ENCODE peak calls at places on chromosomes 11 and 22, in nine cellular contexts. One of them, this sample, is unnamed.

GRCh38 chr11:38005597-38005996 is 1407.6 kb upstream of the RAG2 start:
- DNase-seq in PC-3: no peak
- DNase-seq in GM23248: no peak
- DNase-seq in HepG2: no peak
- DNase-seq in HCT116: no peak
- DNase-seq in H1: no peak
- DNase-seq in mammary epithelial cell: no peak
- DNase-seq in MM.1S: no peak
- DNase-seq in fibroblast of lung: peak
- DNase-seq in this sample: no peak

GRCh38 chr22:20013382-20013871 is 3.2 kb downstream of the ARVCF start:
- DNase-seq in H1: peak
- DNase-seq in MM.1S: no peak
- DNase-seq in GM23248: peak
- DNase-seq in PC-3: no peak
- DNase-seq in HepG2: peak
- DNase-seq in mammary epithelial cell: no peak
- DNase-seq in fibroblast of lung: peak
- DNase-seq in HCT116: no peak
- DNase-seq in this sample: peak

GRCh38 chr11:9601041-9601875 is 27.8 kb downstream of the WEE1 start:
- DNase-seq in PC-3: no peak
- DNase-seq in HCT116: no peak
- DNase-seq in HepG2: no peak
- DNase-seq in mammary epithelial cell: peak
- DNase-seq in fibroblast of lung: peak
- DNase-seq in MM.1S: peak
- DNase-seq in H1: peak
- DNase-seq in GM23248: peak
- DNase-seq in this sample: no peak

GRCh38 chr22:17678817-17679385 is 40.3 kb downstream of the BCL2L13 start:
- DNase-seq in GM23248: no peak
- DNase-seq in fibroblast of lung: peak
- DNase-seq in HCT116: no peak
- DNase-seq in mammary epithelial cell: no peak
- DNase-seq in HepG2: no peak
- DNase-seq in MM.1S: no peak
- DNase-seq in H1: no peak
- DNase-seq in PC-3: no peak
- DNase-seq in this sample: no peak

GRCh38 chr22:39556970-39557811 is 13.4 kb upstream of the CACNA1I start:
- DNase-seq in GM23248: peak
- DNase-seq in PC-3: no peak
- DNase-seq in HepG2: no peak
- DNase-seq in HCT116: no peak
- DNase-seq in mammary epithelial cell: no peak
- DNase-seq in H1: no peak
- DNase-seq in MM.1S: no peak
- DNase-seq in fibroblast of lung: peak
- DNase-seq in this sample: peak

GRCh38 chr22:24421428-24421931 is 5.9 kb upstream of the ADORA2A start:
- DNase-seq in HCT116: peak
- DNase-seq in mammary epithelial cell: no peak
- DNase-seq in GM23248: no peak
- DNase-seq in PC-3: peak
- DNase-seq in H1: peak
- DNase-seq in HepG2: peak
- DNase-seq in MM.1S: peak
- DNase-seq in fibroblast of lung: no peak
- DNase-seq in this sample: peak

GRCh38 chr11:128575174-128575955 is 12.0 kb downstream of the ETS1 start:
- DNase-seq in HCT116: no peak
- DNase-seq in MM.1S: peak
- DNase-seq in mammary epithelial cell: no peak
- DNase-seq in GM23248: no peak
- DNase-seq in fibroblast of lung: no peak
- DNase-seq in PC-3: no peak
- DNase-seq in HepG2: no peak
- DNase-seq in H1: no peak
- DNase-seq in this sample: no peak

GRCh38 chr11:47328449-47329390 is 23.8 kb downstream of the MYBPC3 start:
- DNase-seq in fibroblast of lung: no peak
- DNase-seq in HCT116: no peak
- DNase-seq in mammary epithelial cell: no peak
- DNase-seq in MM.1S: no peak
- DNase-seq in PC-3: no peak
- DNase-seq in H1: no peak
- DNase-seq in GM23248: no peak
- DNase-seq in HepG2: no peak
- DNase-seq in this sample: no peak

GRCh38 chr11:17839973-17840611 is 105.5 kb downstream of the KCNC1 start:
- DNase-seq in mammary epithelial cell: peak
- DNase-seq in MM.1S: no peak
- DNase-seq in fibroblast of lung: peak
- DNase-seq in PC-3: peak
- DNase-seq in HCT116: no peak
- DNase-seq in HepG2: no peak
- DNase-seq in GM23248: no peak
- DNase-seq in H1: no peak
- DNase-seq in this sample: no peak

GRCh38 chr11:23455291-23455864 is 595.1 kb upstream of the CCDC179 start:
- DNase-seq in PC-3: no peak
- DNase-seq in HepG2: no peak
- DNase-seq in fibroblast of lung: no peak
- DNase-seq in MM.1S: no peak
- DNase-seq in HCT116: no peak
- DNase-seq in H1: no peak
- DNase-seq in GM23248: no peak
- DNase-seq in mammary epithelial cell: no peak
- DNase-seq in this sample: peak

DNA sequence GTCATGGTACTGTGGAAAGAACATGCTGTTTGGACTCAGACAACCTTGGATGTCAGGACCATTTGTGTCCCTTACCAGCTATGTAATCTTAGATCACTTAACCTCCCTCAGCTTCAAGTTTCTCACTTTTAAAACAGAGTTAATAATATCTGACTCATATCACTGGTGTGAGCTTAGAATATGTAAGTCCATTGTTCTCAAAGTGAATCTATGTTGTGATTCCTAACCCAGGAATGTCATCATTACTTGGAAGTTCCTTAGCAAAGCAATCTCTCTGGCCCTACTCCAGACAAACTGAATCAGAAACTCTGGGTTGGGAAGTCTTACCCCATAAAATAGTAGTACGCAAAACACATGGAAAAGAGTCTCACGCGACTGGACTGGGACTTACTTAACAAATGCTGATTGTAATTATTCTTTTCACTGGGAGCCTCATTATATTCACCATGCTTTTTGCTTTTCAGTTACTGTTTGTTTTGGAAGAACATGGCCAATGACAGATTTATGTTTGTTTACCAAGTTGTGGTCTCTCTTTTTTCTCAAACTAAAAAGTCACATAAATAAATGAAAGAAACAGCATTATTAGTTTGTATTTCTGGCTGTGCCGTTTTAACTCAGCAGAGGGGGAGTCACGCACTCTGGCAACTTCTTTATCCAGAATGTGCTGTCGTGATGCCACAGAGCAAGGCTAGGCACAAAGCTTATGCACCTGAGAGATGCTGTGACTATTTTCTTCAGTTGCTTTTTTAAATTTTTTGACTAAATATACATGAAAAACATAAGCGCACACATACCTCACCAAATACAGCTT is 217.7 kb upstream of the CTSC start:
- DNase-seq in HCT116: peak
- DNase-seq in fibroblast of lung: peak
- DNase-seq in GM23248: peak
- DNase-seq in MM.1S: no peak
- DNase-seq in mammary epithelial cell: peak
- DNase-seq in H1: no peak
- DNase-seq in PC-3: peak
- DNase-seq in HepG2: no peak
- DNase-seq in this sample: no peak
- H2AFZ ChIP-seq in HCT116: peak
- H2AFZ ChIP-seq in fibroblast of lung: no peak
- H2AFZ ChIP-seq in GM23248: no peak
- H2AFZ ChIP-seq in MM.1S: no peak
- H2AFZ ChIP-seq in mammary epithelial cell: peak
- H2AFZ ChIP-seq in H1: no peak
- H2AFZ ChIP-seq in PC-3: peak
- H2AFZ ChIP-seq in HepG2: no peak
- H2AFZ ChIP-seq in this sample: no peak

GRCh38 chr11:72244317-72245231 is 598 bp upstream of the PHOX2A start:
- DNase-seq in fibroblast of lung: no peak
- DNase-seq in MM.1S: no peak
- DNase-seq in GM23248: no peak
- DNase-seq in PC-3: no peak
- DNase-seq in H1: peak
- DNase-seq in mammary epithelial cell: no peak
- DNase-seq in HCT116: no peak
- DNase-seq in HepG2: no peak
- DNase-seq in this sample: peak
- TF ChIP-seq EZH2 in fibroblast of lung: peak
- TF ChIP-seq EZH2 in MM.1S: no peak
- TF ChIP-seq EZH2 in GM23248: peak
- TF ChIP-seq EZH2 in PC-3: no peak
- TF ChIP-seq EZH2 in H1: no peak
- TF ChIP-seq EZH2 in mammary epithelial cell: peak
- TF ChIP-seq EZH2 in HCT116: no peak
- TF ChIP-seq EZH2 in HepG2: peak
- TF ChIP-seq EZH2 in this sample: peak

DNA sequence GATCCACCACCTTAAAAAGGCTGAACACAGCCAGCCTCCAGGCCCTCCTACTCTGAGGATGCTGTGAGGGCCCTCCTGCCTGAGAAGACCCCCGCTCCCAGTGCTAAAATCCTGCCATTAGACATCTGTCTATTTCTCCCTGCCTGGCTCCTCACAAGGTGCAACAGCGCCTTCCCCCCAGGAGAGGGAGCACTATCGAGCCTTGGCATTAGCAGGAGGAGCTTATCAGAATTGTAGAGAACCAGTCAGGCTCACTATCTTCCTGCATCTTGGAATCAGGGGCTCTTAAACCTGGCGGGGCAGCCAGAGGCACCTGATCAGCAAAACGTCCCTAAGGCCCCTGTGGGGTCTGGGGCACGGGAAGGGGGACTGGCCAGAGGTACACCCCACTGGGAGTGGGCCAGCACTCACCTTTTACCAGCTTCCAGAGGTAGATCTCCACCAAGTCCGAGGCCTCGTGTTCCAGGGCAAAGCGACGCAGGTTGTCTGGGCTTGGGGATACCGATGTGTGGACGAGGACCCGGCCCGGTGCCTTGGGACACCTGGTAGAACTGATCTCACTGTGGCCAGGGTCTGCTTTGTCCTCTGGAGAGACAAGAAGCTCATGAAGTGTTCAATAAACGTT is 28.7 kb downstream of the CHRDL2 start:
- DNase-seq in PC-3: peak
- DNase-seq in HCT116: peak
- DNase-seq in mammary epithelial cell: peak
- DNase-seq in MM.1S: peak
- DNase-seq in HepG2: peak
- DNase-seq in H1: peak
- DNase-seq in fibroblast of lung: peak
- DNase-seq in GM23248: peak
- DNase-seq in this sample: peak
- H2AFZ ChIP-seq in PC-3: no peak
- H2AFZ ChIP-seq in HCT116: no peak
- H2AFZ ChIP-seq in mammary epithelial cell: no peak
- H2AFZ ChIP-seq in MM.1S: peak
- H2AFZ ChIP-seq in HepG2: no peak
- H2AFZ ChIP-seq in H1: peak
- H2AFZ ChIP-seq in fibroblast of lung: no peak
- H2AFZ ChIP-seq in GM23248: no peak
- H2AFZ ChIP-seq in this sample: peak

GRCh38 chr11:31981457-31981856 is 109.4 kb upstream of the RCN1 start:
- DNase-seq in mammary epithelial cell: no peak
- DNase-seq in HepG2: no peak
- DNase-seq in HCT116: no peak
- DNase-seq in fibroblast of lung: no peak
- DNase-seq in PC-3: no peak
- DNase-seq in GM23248: no peak
- DNase-seq in MM.1S: no peak
- DNase-seq in H1: no peak
- DNase-seq in this sample: no peak

GRCh38 chr11:31986201-31986889 is 104.5 kb upstream of the RCN1 start:
- DNase-seq in MM.1S: no peak
- DNase-seq in HepG2: no peak
- DNase-seq in mammary epithelial cell: no peak
- DNase-seq in GM23248: peak
- DNase-seq in fibroblast of lung: peak
- DNase-seq in PC-3: no peak
- DNase-seq in HCT116: no peak
- DNase-seq in H1: no peak
- DNase-seq in this sample: no peak

GRCh38 chr11:31987118-31988005 is 103.5 kb upstream of the RCN1 start:
- DNase-seq in GM23248: peak
- DNase-seq in HepG2: no peak
- DNase-seq in mammary epithelial cell: no peak
- DNase-seq in HCT116: no peak
- DNase-seq in fibroblast of lung: peak
- DNase-seq in MM.1S: no peak
- DNase-seq in PC-3: no peak
- DNase-seq in H1: peak
- DNase-seq in this sample: peak
- TF ChIP-seq EZH2 in GM23248: no peak
- TF ChIP-seq EZH2 in HepG2: no peak
- TF ChIP-seq EZH2 in mammary epithelial cell: no peak
- TF ChIP-seq EZH2 in HCT116: no peak
- TF ChIP-seq EZH2 in fibroblast of lung: peak
- TF ChIP-seq EZH2 in MM.1S: no peak
- TF ChIP-seq EZH2 in PC-3: no peak
- TF ChIP-seq EZH2 in H1: no peak
- TF ChIP-seq EZH2 in this sample: no peak

GRCh38 chr11:44036811-44037657 is 10.7 kb upstream of the ACCSL start:
- DNase-seq in fibroblast of lung: peak
- DNase-seq in mammary epithelial cell: peak
- DNase-seq in HCT116: peak
- DNase-seq in GM23248: peak
- DNase-seq in HepG2: peak
- DNase-seq in MM.1S: peak
- DNase-seq in H1: peak
- DNase-seq in PC-3: peak
- DNase-seq in this sample: peak
- H2AFZ ChIP-seq in fibroblast of lung: no peak
- H2AFZ ChIP-seq in mammary epithelial cell: no peak
- H2AFZ ChIP-seq in HCT116: peak
- H2AFZ ChIP-seq in GM23248: peak
- H2AFZ ChIP-seq in HepG2: no peak
- H2AFZ ChIP-seq in MM.1S: no peak
- H2AFZ ChIP-seq in H1: peak
- H2AFZ ChIP-seq in PC-3: peak
- H2AFZ ChIP-seq in this sample: peak

GRCh38 chr11:110093407-110094297 is 460 bp downstream of the ZC3H12C start:
- DNase-seq in MM.1S: peak
- DNase-seq in H1: peak
- DNase-seq in HepG2: peak
- DNase-seq in fibroblast of lung: peak
- DNase-seq in PC-3: peak
- DNase-seq in mammary epithelial cell: peak
- DNase-seq in HCT116: peak
- DNase-seq in GM23248: peak
- DNase-seq in this sample: peak
- TF ChIP-seq EZH2 in MM.1S: no peak
- TF ChIP-seq EZH2 in H1: no peak
- TF ChIP-seq EZH2 in HepG2: no peak
- TF ChIP-seq EZH2 in fibroblast of lung: no peak
- TF ChIP-seq EZH2 in PC-3: no peak
- TF ChIP-seq EZH2 in mammary epithelial cell: no peak
- TF ChIP-seq EZH2 in HCT116: no peak
- TF ChIP-seq EZH2 in GM23248: no peak
- TF ChIP-seq EZH2 in this sample: no peak